ENCODE peak calls at places on chromosomes 13 and 19, in nine cellular contexts. J is mesenchymal stem cell; S is Karpas-422; W is lower lobe of right lung; Y is cardiac muscle cell; X is heart right ventricle; R is CD8-positive, alpha-beta memory T cell; H is thoracic aorta; F is A549. V is an unnamed sample.

GRCh38 chr13:48210178-48210577 is 22.8 kb upstream of the ITM2B start:
- DNase-seq in J (peak; percentile 75), H (no peak), W (no peak), Y (no peak), S (no peak), R (no peak), F (peak; percentile 23), X (no peak), V (no peak)

GRCh38 chr13:20940083-20940482 is 37.5 kb upstream of the XPO4 start:
- DNase-seq in X (no peak), J (peak; percentile 78), H (no peak), W (no peak), F (peak; percentile 45), Y (no peak), R (no peak), S (no peak), V (no peak)

GRCh38 chr19:6534451-6535093 is 3.7 kb downstream of the TNFSF9 start:
- DNase-seq in S (peak; percentile 36), X (no peak), Y (peak; percentile 30), H (no peak), F (no peak), R (no peak), W (no peak), J (no peak), V (peak; percentile 67)

GRCh38 chr13:114053026-114053425 is 79.2 kb upstream of the C13orf46 start:
- DNase-seq in R (no peak), W (no peak), J (peak; percentile 85), F (no peak), H (no peak), Y (no peak), S (no peak), X (no peak), V (no peak)

GRCh38 chr19:38506723-38507550 is 73.4 kb downstream of the RYR1 start:
- DNase-seq in X (peak; percentile 43), R (peak; percentile 90), S (peak; percentile 98), W (peak; percentile 90), J (peak; percentile 74), Y (peak; percentile 64), H (peak; percentile 23), F (peak; percentile 100), V (peak; percentile 99)

GRCh38 chr13:99415851-99416331 is 85.4 kb upstream of the TM9SF2 start:
- DNase-seq in Y (no peak), H (no peak), J (no peak), R (no peak), X (no peak), F (no peak), W (no peak), S (no peak), V (no peak)

GRCh38 chr19:38883286-38883685 is 5.2 kb upstream of the RINL start:
- DNase-seq in Y (no peak), X (no peak), H (no peak), J (no peak), W (no peak), F (no peak), S (no peak), R (no peak), V (no peak)

GRCh38 chr13:111846396-111847174 is 220.4 kb upstream of the SOX1 start:
- DNase-seq in J (no peak), Y (no peak), F (no peak), W (no peak), H (no peak), X (no peak), S (no peak), R (no peak), V (peak; percentile 57)

GRCh38 chr19:18435848-18436631 is 1.9 kb downstream of the ISYNA1 start:
- DNase-seq in S (no peak), H (no peak), F (no peak), Y (no peak), W (no peak), R (no peak), J (peak; percentile 21), X (no peak), V (peak; percentile 51)

GRCh38 chr19:18433039-18433691 is 4.8 kb downstream of the ISYNA1 start:
- DNase-seq in Y (no peak), F (no peak), R (no peak), J (peak; percentile 50), H (no peak), S (peak; percentile 87), X (no peak), W (no peak), V (peak; percentile 81)

GRCh38 chr19:18435185-18435841 is 2.6 kb downstream of the ISYNA1 start:
- DNase-seq in Y (no peak), X (no peak), F (no peak), W (no peak), S (no peak), J (no peak), H (no peak), R (no peak), V (peak; percentile 52)

GRCh38 chr19:18433735-18434398 is 4.1 kb downstream of the ISYNA1 start:
- DNase-seq in R (no peak), S (no peak), F (no peak), J (no peak), W (no peak), H (no peak), Y (peak; percentile 55), X (no peak), V (peak; percentile 87)

DNA sequence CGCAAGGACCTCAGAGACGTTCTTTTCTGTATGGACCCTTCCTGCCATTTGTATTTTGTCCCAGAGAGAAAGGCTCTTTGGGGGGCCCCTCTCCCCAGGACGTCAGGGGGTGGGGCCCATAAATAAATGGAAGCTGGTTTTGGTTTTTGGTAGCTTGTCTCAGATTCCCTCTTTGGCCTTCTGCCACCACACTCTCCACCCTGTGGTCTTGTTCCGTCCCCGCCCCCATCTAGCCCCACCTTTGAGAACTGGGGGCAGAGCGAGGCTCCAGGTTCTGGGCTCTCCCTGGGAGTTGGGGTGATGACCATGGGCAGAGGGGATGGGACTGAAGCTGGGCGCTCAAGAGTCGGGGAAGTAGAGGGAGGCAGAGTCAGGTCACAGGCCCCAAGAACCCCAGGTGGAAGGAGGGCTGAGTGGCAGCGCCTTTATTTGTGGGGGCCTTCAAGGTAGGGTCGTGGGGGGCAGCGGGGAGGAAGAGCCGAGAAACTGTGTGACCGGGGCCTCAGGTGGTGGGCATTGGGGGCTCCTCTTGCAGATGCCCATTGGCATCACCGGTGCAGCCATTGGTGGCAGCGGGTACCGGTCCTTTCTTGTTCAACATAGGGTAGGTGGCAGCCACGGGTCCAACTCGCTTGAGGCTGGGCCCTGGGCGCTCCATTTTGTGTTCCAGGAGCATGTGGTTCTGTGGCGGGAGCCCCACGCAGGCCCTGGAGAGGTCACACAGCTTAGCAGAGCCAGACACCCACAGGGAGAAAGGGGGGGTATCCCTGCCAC is 3.3 kb downstream of the ISYNA1 start:
- DNase-seq in X (no peak), H (no peak), S (no peak), R (no peak), W (no peak), Y (no peak), F (no peak), J (no peak), V (peak; percentile 47)
- H3K4me3 ChIP-seq in X (no peak overlapping the region), H (peak overlapping the region; percentile 75), S (peak overlapping the region; percentile 66), R (no peak overlapping the region), W (no peak overlapping the region), Y (peak overlapping the region; percentile 25), F (no peak overlapping the region), J (no peak overlapping the region), V (no peak overlapping the region)

GRCh38 chr13:50224534-50224933 is 209.3 kb downstream of the KCNRG start:
- DNase-seq in W (no peak), X (no peak), R (no peak), F (no peak), Y (no peak), H (no peak), J (no peak), S (no peak), V (no peak)

GRCh38 chr13:50222569-50223332 is 207.5 kb downstream of the KCNRG start:
- DNase-seq in J (peak; percentile 62), F (no peak), Y (no peak), H (peak; percentile 31), S (no peak), W (peak; percentile 81), X (peak; percentile 37), R (no peak), V (no peak)

GRCh38 chr13:50226515-50227147 is 211.4 kb downstream of the KCNRG start:
- DNase-seq in X (no peak), W (no peak), S (peak; percentile 81), H (no peak), R (no peak), Y (no peak), F (no peak), J (no peak), V (no peak)

GRCh38 chr13:50227356-50227755 is 212.1 kb downstream of the KCNRG start:
- DNase-seq in Y (no peak), J (no peak), X (no peak), F (no peak), H (no peak), W (no peak), S (peak; percentile 68), R (no peak), V (no peak)

GRCh38 chr13:50225188-50226155 is 210.2 kb downstream of the KCNRG start:
- DNase-seq in W (no peak), R (no peak), J (no peak), F (no peak), Y (no peak), X (no peak), H (no peak), S (no peak), V (no peak)
- H3K4me1 ChIP-seq in W (peaks cover 18% of the 10 kb centered on the region), R (peaks cover 7% of the 10 kb centered on the region), J (peaks cover 2% of the 10 kb centered on the region), F (peaks cover 12% of the 10 kb centered on the region), Y (no peaks in the 10 kb centered on the region), X (peaks cover 33% of the 10 kb centered on the region), H (peaks cover 6% of the 10 kb centered on the region), S (peaks cover 70% of the 10 kb centered on the region), V (no peaks in the 10 kb centered on the region)

DNA sequence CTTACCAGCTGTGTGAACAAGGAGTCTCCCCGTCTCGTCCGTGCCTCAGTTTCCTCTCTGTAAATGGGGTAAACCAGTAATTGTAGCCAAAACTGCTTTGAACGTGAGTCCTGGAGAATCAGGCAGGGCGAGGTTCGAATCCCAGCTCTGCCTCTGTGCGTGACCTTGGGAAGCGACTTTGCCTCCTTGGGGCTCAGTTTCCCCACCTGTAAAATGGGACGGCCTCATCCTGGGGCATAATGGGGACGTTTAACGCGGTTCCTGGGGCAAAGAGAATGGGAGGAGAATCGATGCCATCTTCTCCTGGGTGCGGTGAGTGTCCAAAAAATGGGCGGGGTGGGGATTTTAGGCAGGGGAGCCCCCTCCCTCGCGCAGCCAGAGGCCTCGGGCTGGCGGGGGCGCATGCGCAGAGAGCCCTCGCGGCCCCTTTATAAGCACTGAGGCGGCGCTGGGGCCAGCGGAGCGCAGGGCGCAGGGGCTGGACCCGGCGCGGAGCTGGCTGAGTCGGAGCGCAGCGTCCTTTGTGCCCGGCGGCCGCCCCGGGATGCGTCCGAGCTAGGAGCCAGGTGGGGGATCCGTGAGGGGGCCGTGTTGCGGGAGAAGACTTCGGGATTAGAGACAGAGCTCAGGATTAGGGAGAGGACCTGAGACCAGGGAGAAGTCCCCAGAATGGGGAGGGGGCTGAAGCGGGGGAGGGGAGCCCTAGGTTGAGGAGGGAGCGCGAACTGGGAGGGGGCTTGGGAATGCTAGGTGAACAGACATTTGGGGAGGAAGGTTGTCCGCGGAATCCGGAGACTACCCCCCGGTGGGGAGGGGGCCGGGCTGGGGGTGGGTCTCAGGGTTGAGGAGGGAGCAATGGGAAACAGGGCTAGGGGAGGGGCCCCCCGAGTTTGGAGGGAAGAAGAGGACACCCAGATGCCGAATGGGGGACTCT is at the start of gene NCAN:
- DNase-seq in Y (peak; percentile 65), S (no peak), J (no peak), H (no peak), W (no peak), X (no peak), F (no peak), R (no peak), V (peak; percentile 75)
- H3K4me3 ChIP-seq in Y (no peak within 1 kb of the TSS), S (no peak within 1 kb of the TSS), J (no peak within 1 kb of the TSS), H (no peak within 1 kb of the TSS), W (no peak within 1 kb of the TSS), X (no peak within 1 kb of the TSS), F (no peak within 1 kb of the TSS), R (no peak within 1 kb of the TSS), V (peak within 1 kb of the TSS; percentile 56)

GRCh38 chr19:5132698-5133651 is 164.1 kb downstream of the KDM4B start:
- DNase-seq in X (no peak), Y (no peak), R (no peak), S (no peak), H (no peak), F (no peak), W (no peak), J (no peak), V (no peak)

GRCh38 chr19:5137114-5137513 is 168.2 kb downstream of the KDM4B start:
- DNase-seq in H (no peak), Y (no peak), R (no peak), F (no peak), J (no peak), X (no peak), W (no peak), S (no peak), V (no peak)

GRCh38 chr19:5136060-5136855 is 167.3 kb downstream of the KDM4B start:
- DNase-seq in J (no peak), Y (no peak), W (no peak), F (no peak), S (no peak), R (no peak), X (no peak), H (no peak), V (no peak)

GRCh38 chr19:5133986-5134595 is 165.2 kb downstream of the KDM4B start:
- DNase-seq in F (no peak), Y (no peak), W (no peak), J (no peak), S (no peak), R (no peak), X (no peak), H (no peak), V (no peak)

DNA sequence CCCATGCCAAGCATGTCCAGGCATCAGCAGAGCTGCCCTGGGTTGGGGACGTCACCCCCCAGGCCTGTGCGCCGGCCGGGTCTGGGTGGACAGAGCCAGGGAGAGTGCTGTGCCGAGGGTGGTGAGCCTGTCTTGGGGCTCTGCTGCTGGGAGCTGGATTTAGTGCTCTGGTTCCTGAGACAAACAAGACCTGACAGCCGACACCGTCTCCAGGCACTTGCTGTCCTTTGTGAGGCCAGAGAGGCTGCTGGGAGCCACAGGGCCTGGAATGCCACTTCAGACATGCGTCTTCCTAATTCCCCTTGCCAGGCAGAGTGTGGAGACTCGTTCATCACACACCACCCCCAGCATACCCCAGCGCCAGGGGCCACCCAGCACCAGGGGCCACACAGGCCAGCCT is 165.8 kb downstream of the KDM4B start:
- DNase-seq in W (no peak), S (no peak), Y (no peak), R (no peak), J (no peak), X (no peak), F (no peak), H (no peak), V (no peak)
- H3K4me1 ChIP-seq in W (no peaks in the 10 kb centered on the region), S (peaks cover 37% of the 10 kb centered on the region), Y (peaks cover 20% of the 10 kb centered on the region), R (peaks cover 41% of the 10 kb centered on the region), J (peaks cover 9% of the 10 kb centered on the region), X (peaks cover 8% of the 10 kb centered on the region), F (no peaks in the 10 kb centered on the region), H (no peaks in the 10 kb centered on the region), V (no peaks in the 10 kb centered on the region)

V was measured in endodermal cell.